ENCODE peak calls at places on chromosomes 2 and 18, in four cellular contexts. C is stimulated activated CD4-positive, alpha-beta T cell treated with anti-CD3 and anti-CD28 coated beads, Interleukin-15, amount 100 ng/mL, for 1 hour; D is ovary; V is fibroblast of pulmonary artery. X is an unnamed sample.
A peak's percentile ranks its signal among the peaks of the same experiment; 100 is the strongest.

GRCh38 chr2:113277474-113278072 is 1.1 kb downstream of the PAX8 start:
- DNase-seq in C (no peak), D (no peak), V (no peak), X (no peak)

GRCh38 chr2:217366996-217367395 is 507.1 kb upstream of the TNP1 start:
- DNase-seq in C (no peak), D (no peak), V (no peak), X (no peak)

GRCh38 chr2:126902152-126902835 is 3.6 kb downstream of the TEX51 start:
- DNase-seq in C (no peak), D (no peak), V (no peak), X (no peak)

GRCh38 chr18:79494936-79495335 is 99.2 kb downstream of the NFATC1 start:
- DNase-seq in C (no peak), D (peak; percentile 1), V (no peak), X (no peak)

GRCh38 chr2:65317841-65318240 is 90.2 kb downstream of the ACTR2 start:
- DNase-seq in C (no peak), D (no peak), V (no peak), X (no peak)

GRCh38 chr2:142582317-142582716 is 295.1 kb upstream of the KYNU start:
- DNase-seq in C (no peak), D (no peak), V (no peak), X (no peak)

GRCh38 chr2:176471949-176472348 is 202.7 kb downstream of the MTX2 start:
- DNase-seq in C (no peak), D (no peak), V (no peak), X (no peak)

GRCh38 chr2:239267411-239267941 is 133.3 kb downstream of the HDAC4 start:
- DNase-seq in C (peak; percentile 84), D (peak; percentile 58), V (peak; percentile 82), X (peak; percentile 90)

GRCh38 chr2:147364597-147364996 is 480.2 kb upstream of the ACVR2A start:
- DNase-seq in C (no peak), D (no peak), V (no peak), X (no peak)

GRCh38 chr2:38428940-38429339 is 51.9 kb upstream of the ATL2 start:
- DNase-seq in C (no peak), D (no peak), V (peak; percentile 70), X (no peak)

X was measured in astrocyte of the hippocampus.